ENCODE peak calls at places on chromosomes 13 and 19, in seven cellular contexts. Y is nephron progenitor cell, F is ovary, X is thyroid gland, W is Calu3, Q is GM23338, D is endothelial cell. C is an unnamed sample.

GRCh38 chr19:19909654-19910053 is 8.9 kb downstream of the ZNF93 start:
- DNase-seq in D (no peak), W (no peak), Q (no peak), F (no peak), Y (no peak), X (no peak), C (no peak)

GRCh38 chr19:30064776-30065494 is 122.9 kb downstream of the URI1 start:
- DNase-seq in W (no peak), Q (no peak), Y (no peak), F (no peak), D (no peak), X (no peak), C (no peak)

GRCh38 chr13:87582399-87582798 is 88.8 kb upstream of the SLITRK5 start:
- DNase-seq in Q (no peak), X (no peak), W (no peak), Y (no peak), F (no peak), D (no peak), C (no peak)

GRCh38 chr19:48495391-48495790 is 16.2 kb downstream of the LMTK3 start:
- DNase-seq in Q (no peak), Y (no peak), W (no peak), X (no peak), F (no peak), D (no peak), C (no peak)

GRCh38 chr13:110478405-110479214 is 82.9 kb downstream of the RAB20 start:
- DNase-seq in X (no peak), D (no peak), Y (no peak), F (no peak), W (no peak), Q (no peak), C (no peak)

GRCh38 chr19:48874309-48875135 is 2.3 kb downstream of the PPP1R15A start:
- DNase-seq in D (no peak), X (peak), F (peak), Y (no peak), Q (no peak), W (no peak), C (no peak)

GRCh38 chr19:4278926-4279529 is at the start of gene SHD:
- DNase-seq in Q (peak), F (no peak), D (no peak), W (no peak), Y (peak), X (no peak), C (peak)

GRCh38 chr19:10961763-10962536 is 1.1 kb downstream of the SMARCA4 start:
- DNase-seq in W (no peak), Y (no peak), Q (no peak), D (no peak), X (no peak), F (no peak), C (no peak)

GRCh38 chr13:74529968-74530367 is 395.8 kb upstream of the KLF12 start:
- DNase-seq in F (no peak), Q (no peak), D (no peak), Y (no peak), W (no peak), X (no peak), C (no peak)

GRCh38 chr19:14059093-14059480 is 2.8 kb downstream of the PALM3 start:
- DNase-seq in Y (peak), D (peak), F (no peak), W (no peak), Q (peak), X (no peak), C (no peak)

GRCh38 chr13:20185657-20186056 is 7.1 kb downstream of the GJB2 start:
- DNase-seq in D (no peak), X (no peak), Q (no peak), F (no peak), W (no peak), Y (no peak), C (no peak)

GRCh38 chr19:32041681-32042292 is 303.6 kb upstream of the ZNF507 start:
- DNase-seq in F (peak), X (peak), D (peak), Y (peak), Q (peak), W (no peak), C (peak)

GRCh38 chr19:45471116-45471865 is 3.5 kb downstream of the FOSB start:
- DNase-seq in W (no peak), F (peak), Q (no peak), Y (no peak), X (no peak), D (no peak), C (no peak)

GRCh38 chr13:113814435-113814821 is 49.4 kb downstream of the GAS6 start:
- DNase-seq in Q (no peak), X (peak), Y (no peak), W (no peak), D (no peak), F (no peak), C (no peak)

GRCh38 chr13:107563099-107563925 is 652.0 kb downstream of the LIG4 start:
- DNase-seq in W (no peak), Q (no peak), F (no peak), X (no peak), Y (no peak), D (no peak), C (no peak)

GRCh38 chr19:47779524-47780214 is 1.2 kb downstream of the SELENOW start:
- DNase-seq in W (peak), D (no peak), F (peak), X (peak), Y (no peak), Q (no peak), C (peak)

GRCh38 chr19:13788991-13789390 is 6.3 kb upstream of the ZSWIM4 start:
- DNase-seq in F (no peak), W (no peak), X (no peak), Q (no peak), D (no peak), Y (no peak), C (no peak)

GRCh38 chr19:33399081-33399744 is 25.7 kb downstream of the CEBPG start:
- DNase-seq in W (no peak), X (no peak), Y (no peak), Q (no peak), D (no peak), F (peak), C (no peak)

GRCh38 chr19:33201473-33201872 is 7.3 kb downstream of the LRP3 start:
- DNase-seq in Q (no peak), X (no peak), Y (no peak), W (no peak), D (no peak), F (no peak), C (no peak)

GRCh38 chr19:19540707-19541515 is 2.8 kb downstream of the CILP2 start:
- DNase-seq in Y (peak), D (peak), W (peak), F (peak), Q (peak), X (peak), C (peak)

GRCh38 chr13:104625196-104625595 is 1559.0 kb upstream of the SLC10A2 start:
- DNase-seq in Q (no peak), X (no peak), Y (no peak), W (no peak), D (no peak), F (no peak), C (no peak)

GRCh38 chr13:49353908-49354307 is 90.0 kb downstream of the CAB39L start:
- DNase-seq in X (no peak), Q (no peak), F (no peak), Y (no peak), W (no peak), D (no peak), C (no peak)

GRCh38 chr19:55392820-55393219 is 7.1 kb downstream of the RPL28 start:
- DNase-seq in Q (peak), F (no peak), X (no peak), Y (no peak), W (no peak), D (no peak), C (no peak)

GRCh38 chr19:35408284-35409171 is 37.7 kb downstream of the GPR42 start:
- DNase-seq in Y (no peak), X (no peak), D (no peak), F (no peak), Q (no peak), W (no peak), C (no peak)

GRCh38 chr19:18591735-18592385 is 3.3 kb downstream of the REX1BD start:
- DNase-seq in W (no peak), F (no peak), D (no peak), Q (no peak), Y (no peak), X (no peak), C (no peak)

GRCh38 chr13:48624858-48625257 is 28.9 kb upstream of the CYSLTR2 start:
- DNase-seq in F (no peak), Q (no peak), X (no peak), Y (no peak), W (no peak), D (no peak), C (no peak)

GRCh38 chr19:1214862-1215731 is 9.5 kb downstream of the STK11 start:
- DNase-seq in D (no peak), F (no peak), X (peak), W (no peak), Q (no peak), Y (no peak), C (peak)

DNA sequence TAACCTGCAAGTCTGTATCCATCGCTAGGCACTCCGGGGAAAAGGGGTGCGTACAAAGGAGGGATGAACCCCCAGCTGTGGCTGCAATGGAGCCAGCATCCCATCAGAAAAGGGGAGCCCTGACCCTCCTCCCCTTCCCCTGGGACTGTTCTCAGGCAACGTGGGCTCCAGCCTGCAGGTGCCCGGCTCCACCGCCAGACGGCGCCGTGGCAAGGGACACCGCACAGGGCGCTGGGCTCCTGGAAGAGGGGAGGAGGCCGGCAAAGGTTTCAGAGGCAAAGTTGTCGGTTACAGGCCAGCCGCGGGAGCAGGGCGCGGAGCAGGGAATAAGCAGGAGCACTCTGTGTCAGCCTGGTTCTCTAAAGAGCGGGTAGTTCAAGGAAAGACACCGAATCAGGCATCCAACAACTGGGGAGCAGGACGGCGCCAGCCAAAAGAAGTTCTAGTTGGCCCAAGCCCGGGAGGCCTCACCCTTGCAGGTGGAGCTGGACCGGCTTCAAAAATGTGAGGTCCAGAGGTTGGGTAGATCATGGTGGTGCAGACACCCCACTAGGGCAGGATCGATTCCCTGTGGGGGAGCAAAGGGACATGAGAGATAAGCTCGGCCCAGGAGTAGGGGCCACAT is 53.0 kb upstream of the ATP12A start:
- DNase-seq in Y (peak), W (no peak), Q (peak), F (no peak), D (peak), X (peak), C (no peak)
- TF ChIP-seq CTCF in Y (peak), W (no peak), Q (peak), F (no peak), D (peak), X (peak), C (peak)

GRCh38 chr13:65287405-65287804 is 1942.7 kb downstream of the PCDH9 start:
- DNase-seq in Q (no peak), D (no peak), Y (no peak), X (no peak), F (no peak), W (no peak), C (no peak)

GRCh38 chr13:65293530-65294198 is 1936.5 kb downstream of the PCDH9 start:
- DNase-seq in X (no peak), W (no peak), Y (no peak), D (no peak), F (no peak), Q (no peak), C (no peak)

GRCh38 chr13:65292488-65292901 is 1937.6 kb downstream of the PCDH9 start:
- DNase-seq in W (no peak), Y (no peak), Q (peak), X (no peak), D (no peak), F (no peak), C (peak)
- TF ChIP-seq CTCF in W (no peak), Y (no peak), Q (no peak), X (no peak), D (no peak), F (no peak), C (no peak)

GRCh38 chr13:73058432-73058740 is 419 bp upstream of the KLF5 start:
- DNase-seq in D (no peak), F (no peak), X (no peak), Q (no peak), W (no peak), Y (no peak), C (no peak)

GRCh38 chr13:73057284-73058025 is 1.4 kb upstream of the KLF5 start:
- DNase-seq in Y (no peak), Q (no peak), W (no peak), D (no peak), X (no peak), F (no peak), C (no peak)

GRCh38 chr13:73059460-73060250 is 850 bp downstream of the KLF5 start:
- DNase-seq in X (peak), D (peak), W (no peak), F (peak), Y (peak), Q (peak), C (no peak)

GRCh38 chr13:73060251-73061160 is 1.7 kb downstream of the KLF5 start:
- DNase-seq in Q (no peak), X (peak), Y (peak), F (peak), D (no peak), W (no peak), C (no peak)

GRCh38 chr13:73058741-73059459 is at the start of gene KLF5:
- DNase-seq in Q (peak), X (peak), D (peak), W (peak), F (peak), Y (peak), C (peak)
- TF ChIP-seq CTCF in Q (no peak), X (no peak), D (no peak), W (no peak), F (no peak), Y (no peak), C (no peak)

DNA sequence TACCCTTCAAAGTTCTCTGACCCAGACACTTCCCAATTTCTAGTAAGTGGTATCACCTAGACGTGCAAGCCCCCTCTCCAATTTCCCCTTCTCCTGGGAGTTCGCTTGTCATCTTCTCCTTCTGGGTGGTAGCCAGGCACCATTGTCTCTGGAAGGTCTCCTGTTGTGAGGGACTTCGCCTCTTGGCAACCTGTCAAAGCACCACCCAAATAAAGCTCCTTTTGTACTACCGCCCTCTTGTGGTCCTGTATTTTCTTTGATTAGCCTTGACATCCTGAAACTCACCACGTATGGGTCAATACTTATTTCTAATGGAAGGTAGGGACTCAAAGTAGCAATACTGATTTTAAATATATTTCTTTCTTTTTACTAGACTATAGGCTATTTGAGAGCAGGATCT is 8.2 kb downstream of the GPC5 start:
- DNase-seq in Y (no peak), Q (peak), X (no peak), W (peak), F (no peak), D (peak), C (no peak)
- TF ChIP-seq CTCF in Y (peak), Q (peak), X (no peak), W (no peak), F (no peak), D (peak), C (no peak)

C was measured in dorsolateral prefrontal cortex.